ENCODE peak calls at places on chromosomes 3 and 15, in six cellular contexts. V is HCT116, H is OCI-LY7, E is GM23248, L is GM23338, K is PC-3. I is an unnamed sample.
A peak's percentile ranks its signal among the peaks of the same experiment; 100 is the strongest.

GRCh38 chr3:32249184-32249782 is 10.8 kb downstream of the CMTM8 start:
- DNase-seq in L (no peak), E (peak; percentile 87), V (peak; percentile 69), H (no peak), K (peak; percentile 93), I (no peak)

GRCh38 chr3:168249048-168249538 is 153.4 kb upstream of the GOLIM4 start:
- DNase-seq in H (no peak), V (no peak), K (peak; percentile 8), L (no peak), E (peak; percentile 18), I (no peak)

GRCh38 chr15:31081568-31082250 is 19.8 kb downstream of the TRPM1 start:
- DNase-seq in L (no peak), H (peak; percentile 22), V (no peak), E (peak; percentile 32), K (peak; percentile 73), I (no peak)

GRCh38 chr3:43372809-43373587 is 86.7 kb downstream of the SNRK start:
- DNase-seq in L (peak; percentile 72), H (no peak), E (peak; percentile 38), K (no peak), V (no peak), I (peak; percentile 38)

GRCh38 chr3:67290424-67290823 is 292.3 kb downstream of the KBTBD8 start:
- DNase-seq in L (no peak), E (no peak), K (no peak), V (no peak), H (no peak), I (no peak)

GRCh38 chr3:102400142-102400541 is 34.7 kb upstream of the ZPLD1 start:
- DNase-seq in L (no peak), K (peak; percentile 64), V (peak; percentile 22), E (peak; percentile 23), H (no peak), I (no peak)

GRCh38 chr3:79040701-79041100 is 727.1 kb downstream of the ROBO1 start:
- DNase-seq in E (peak; percentile 96), H (no peak), K (peak; percentile 64), V (no peak), L (no peak), I (no peak)

GRCh38 chr3:9397911-9398714 is 698 bp downstream of the SETD5 start:
- DNase-seq in K (no peak), L (peak; percentile 63), H (peak; percentile 38), V (no peak), E (peak; percentile 69), I (peak; percentile 57)

GRCh38 chr3:105835606-105836005 is 33.2 kb downstream of the CBLB start:
- DNase-seq in L (no peak), K (peak; percentile 53), E (no peak), H (no peak), V (no peak), I (no peak)

GRCh38 chr15:51332211-51333147 is 5.9 kb downstream of the CYP19A1 start:
- DNase-seq in L (no peak), K (no peak), E (peak; percentile 78), H (no peak), V (no peak), I (no peak)

GRCh38 chr3:154970796-154971195 is 109.3 kb upstream of the MME start:
- DNase-seq in H (no peak), L (no peak), V (no peak), K (peak; percentile 45), E (peak; percentile 91), I (no peak)

GRCh38 chr15:80480909-80481308 is 76.7 kb downstream of the ARNT2 start:
- DNase-seq in E (peak; percentile 95), H (no peak), K (peak; percentile 32), V (no peak), L (peak; percentile 60), I (no peak)

GRCh38 chr3:12490547-12490946 is 6.3 kb downstream of the TSEN2 start:
- DNase-seq in H (no peak), E (no peak), V (no peak), K (no peak), L (no peak), I (no peak)

GRCh38 chr15:85757073-85757938 is 37.4 kb downstream of the KLHL25 start:
- DNase-seq in L (no peak), H (no peak), V (no peak), E (no peak), K (no peak), I (no peak)

GRCh38 chr15:73597036-73597638 is 36.1 kb downstream of the NPTN start:
- DNase-seq in V (no peak), L (no peak), H (no peak), K (no peak), E (no peak), I (no peak)

GRCh38 chr15:88748651-88749050 is 54.6 kb upstream of the ACAN start:
- DNase-seq in H (no peak), E (no peak), L (no peak), V (no peak), K (no peak), I (no peak)

GRCh38 chr3:152779649-152780048 is 55.3 kb upstream of the P2RY1 start:
- DNase-seq in V (no peak), E (peak; percentile 61), K (no peak), L (peak; percentile 51), H (no peak), I (peak; percentile 26)

GRCh38 chr15:89004726-89005030 is 83.6 kb upstream of the ABHD2 start:
- DNase-seq in H (no peak), L (no peak), E (no peak), K (no peak), V (no peak), I (no peak)

GRCh38 chr3:46659285-46659684 is 34.2 kb downstream of the ALS2CL start:
- DNase-seq in K (peak; percentile 34), H (no peak), V (no peak), L (peak; percentile 42), E (no peak), I (peak; percentile 55)
- TF ChIP-seq EZH2phosphoT487 in K (no peak), H (no peak), V (no peak), L (no peak), E (no peak), I (no peak)

DNA sequence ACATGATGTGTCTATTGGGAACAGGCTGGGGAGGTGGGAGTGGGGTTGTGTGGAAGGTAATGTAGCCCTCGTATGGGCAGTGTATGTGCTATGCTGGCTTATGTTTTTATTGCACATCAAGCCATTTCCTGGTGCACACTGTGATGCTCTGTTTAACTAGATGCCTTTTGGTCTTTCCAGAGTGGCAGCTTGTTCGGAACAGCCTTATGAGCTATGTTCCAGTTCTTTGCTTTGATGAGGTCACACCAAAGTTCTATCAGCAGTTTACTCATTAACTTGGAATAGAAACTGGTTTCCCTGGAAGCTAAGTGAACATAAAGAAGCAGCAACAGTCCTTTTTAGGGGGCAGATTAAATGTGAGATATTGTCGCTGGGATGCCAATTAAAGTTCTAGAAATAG is 133.9 kb downstream of the DIPK2A start:
- DNase-seq in V (no peak), E (no peak), L (no peak), H (no peak), K (no peak), I (no peak)
- TF ChIP-seq EZH2phosphoT487 in V (no peak), E (no peak), L (no peak), H (no peak), K (no peak), I (no peak)

GRCh38 chr15:65310431-65311137 is 6.1 kb downstream of the RNU5B-1 start:
- DNase-seq in V (no peak), E (peak; percentile 13), K (no peak), H (no peak), L (no peak), I (no peak)
- TF ChIP-seq EZH2phosphoT487 in V (no peak), E (no peak), K (no peak), H (no peak), L (no peak), I (no peak)

DNA sequence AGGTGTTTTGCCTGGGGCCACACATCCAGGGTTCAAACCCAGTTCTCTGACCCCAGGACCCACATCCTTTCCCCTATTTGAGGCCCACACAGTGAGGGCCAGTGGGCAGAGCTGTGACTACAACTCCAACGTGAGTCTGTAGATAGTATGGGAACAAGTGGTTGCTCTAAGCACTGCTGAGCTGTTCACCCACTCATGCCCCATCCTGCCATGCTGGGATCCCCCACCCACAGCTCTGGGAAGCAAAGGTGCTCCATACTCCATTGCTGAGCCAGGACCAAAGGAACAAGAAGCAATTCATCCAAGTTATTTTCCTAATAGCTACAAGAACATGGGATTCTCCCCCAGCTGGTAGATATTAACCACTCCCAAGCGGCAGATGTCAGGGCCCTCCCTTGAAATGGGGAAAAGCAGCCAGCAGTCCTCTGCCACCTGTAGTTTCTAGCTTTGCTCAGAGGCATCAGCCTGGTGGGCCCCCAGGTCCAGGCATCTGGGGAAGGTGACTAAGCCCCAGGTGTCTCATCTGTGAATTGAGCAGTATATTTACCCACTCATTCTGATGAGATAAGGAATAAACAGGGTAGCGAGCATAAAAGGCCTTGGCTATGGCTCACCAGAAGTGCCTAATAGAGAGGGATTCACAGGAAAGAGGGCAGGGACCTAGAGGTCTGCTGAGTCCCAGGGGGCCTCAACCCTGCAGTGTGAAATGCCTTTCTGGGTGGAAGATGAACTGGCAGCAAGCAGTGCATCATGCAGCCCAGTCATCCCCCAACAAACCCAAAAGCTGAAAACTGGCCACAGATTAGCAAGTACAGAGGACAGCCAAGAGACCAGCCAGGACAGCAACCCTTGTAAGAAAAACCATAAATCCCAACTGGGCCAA is 33.4 kb downstream of the POC1A start:
- DNase-seq in E (peak; percentile 42), L (no peak), H (no peak), V (no peak), K (no peak), I (no peak)
- TF ChIP-seq EZH2phosphoT487 in E (no peak), L (no peak), H (no peak), V (no peak), K (no peak), I (no peak)

DNA sequence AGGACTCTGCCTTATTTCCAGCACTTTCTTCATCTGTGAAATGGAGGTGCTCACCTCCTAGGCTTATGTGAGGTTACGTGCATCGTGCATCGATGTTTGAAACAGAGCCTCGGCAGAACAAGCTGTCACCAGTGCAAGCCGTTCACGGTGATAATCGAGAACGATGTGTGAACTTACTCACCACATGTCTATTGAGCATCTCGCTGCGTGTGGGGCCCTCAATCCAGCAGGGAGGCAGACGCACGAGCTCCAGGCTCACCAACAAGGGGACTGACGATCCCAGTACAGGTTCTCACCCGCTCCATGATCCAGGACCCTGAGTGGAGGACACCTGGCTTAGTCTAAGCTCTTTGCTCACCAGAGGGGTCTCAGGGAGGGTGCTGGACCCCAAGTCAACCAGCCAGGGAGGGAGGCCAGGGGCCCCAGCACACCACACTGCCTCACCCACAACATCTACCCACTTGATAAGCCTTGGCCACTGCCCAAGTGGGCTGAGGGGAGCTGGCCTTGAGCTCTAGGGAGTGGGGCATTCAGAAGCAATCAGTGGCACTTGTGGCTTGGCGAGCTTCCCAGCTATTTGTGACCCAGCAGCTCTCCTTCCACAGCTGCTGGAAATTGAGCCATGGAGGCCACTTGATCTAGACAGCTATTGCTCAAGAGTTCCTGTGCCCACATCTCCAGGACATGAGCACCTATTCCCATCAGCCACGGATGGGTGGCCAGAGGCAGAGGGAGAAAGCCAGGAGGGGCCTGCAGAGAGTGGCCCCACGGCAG is 34.4 kb upstream of the SLC6A1 start:
- DNase-seq in K (peak; percentile 38), V (no peak), H (no peak), L (no peak), E (peak; percentile 13), I (no peak)
- TF ChIP-seq EZH2phosphoT487 in K (no peak), V (no peak), H (no peak), L (no peak), E (no peak), I (no peak)

I was measured in neural progenitor cell.